ENCODE peak calls at places on chromosome 22, in ten cellular contexts. S is iPS DF 6.9; J is brain microvascular endothelial cell; W is stimulated activated CD4-positive, alpha-beta T cell treated with anti-CD3 and anti-CD28 coated beads, Interleukin-2, amount 100 ng/mL, for 48 hours; P is stimulated activated CD8-positive, alpha-beta memory T cell treated with anti-CD3 and anti-CD28 coated beads, Interleukin-15, amount 100 ng/mL, for 1 hour; D is iris pigment epithelial cell; R is fibroblast of lung; T is CD4-positive, CD25-positive, alpha-beta regulatory T cell; A is fibroblast of the conjunctiva; K is activated CD8-positive, alpha-beta memory T cell treated with anti-CD3 and anti-CD28 coated beads, Interleukin-2, amount 50 U/mL, for 48 hours. E is an unnamed sample.

GRCh38 chr22:26259510-26259909 is 90.2 kb downstream of the SEZ6L start:
- DNase-seq in R (peak), S (peak), K (no peak), J (no peak), A (peak), P (no peak), T (no peak), D (peak), W (no peak), E (no peak)

GRCh38 chr22:49998718-49999062 is 13.9 kb downstream of the IL17REL start:
- DNase-seq in S (no peak), K (peak), T (no peak), W (no peak), R (no peak), J (no peak), P (no peak), D (no peak), A (no peak), E (no peak)

GRCh38 chr22:44191036-44191454 is 10.3 kb downstream of the PARVG start:
- DNase-seq in J (no peak), W (peak), S (no peak), K (peak), A (no peak), P (no peak), T (no peak), D (no peak), R (peak), E (no peak)

GRCh38 chr22:30372915-30373314 is 14.3 kb downstream of the RNF215 start:
- DNase-seq in P (no peak), D (no peak), T (no peak), R (no peak), W (no peak), S (no peak), K (no peak), A (no peak), J (no peak), E (no peak)

GRCh38 chr22:39087881-39088687 is 9.0 kb upstream of the APOBEC3H start:
- DNase-seq in R (no peak), P (no peak), S (no peak), D (no peak), W (no peak), J (no peak), T (no peak), K (no peak), A (no peak), E (no peak)

GRCh38 chr22:49138250-49138790 is 689.4 kb downstream of the BRD1 start:
- DNase-seq in S (no peak), D (no peak), A (no peak), W (no peak), J (no peak), P (no peak), T (no peak), R (no peak), K (no peak), E (no peak)

GRCh38 chr22:35622132-35622913 is 5.2 kb upstream of the MB start:
- DNase-seq in K (no peak), W (no peak), S (no peak), J (no peak), T (no peak), R (no peak), P (no peak), A (no peak), D (no peak), E (no peak)

GRCh38 chr22:30426395-30427353 is 1.1 kb downstream of the MTFP1 start:
- DNase-seq in A (peak), P (peak), K (peak), W (peak), D (peak), S (peak), J (peak), R (peak), T (peak), E (no peak)

GRCh38 chr22:44116755-44117684 is 63.7 kb upstream of the PARVG start:
- DNase-seq in R (no peak), A (no peak), K (no peak), T (no peak), W (no peak), P (no peak), D (no peak), J (no peak), S (no peak), E (no peak)

GRCh38 chr22:21690401-21690801 is 24.6 kb downstream of the PPIL2 start:
- DNase-seq in W (no peak), P (no peak), R (no peak), S (no peak), A (no peak), T (no peak), K (no peak), J (no peak), D (no peak), E (no peak)

GRCh38 chr22:40056163-40056958 is 61.6 kb downstream of the FAM83F start:
- DNase-seq in R (no peak), D (no peak), T (no peak), J (no peak), W (no peak), A (no peak), K (no peak), S (no peak), P (no peak), E (no peak)

GRCh38 chr22:45319319-45319675 is 9.6 kb downstream of the FAM118A start:
- DNase-seq in T (no peak), R (peak), W (no peak), J (peak), S (no peak), A (peak), K (no peak), D (peak), P (no peak), E (peak)

GRCh38 chr22:24969588-24970301 is 17.2 kb downstream of the KIAA1671 start:
- DNase-seq in K (no peak), D (peak), S (no peak), A (no peak), P (no peak), J (peak), T (no peak), R (peak), W (no peak), E (no peak)

GRCh38 chr22:20965104-20965887 is 1.8 kb upstream of the AIFM3 start:
- DNase-seq in R (no peak), S (no peak), P (no peak), D (no peak), W (no peak), T (no peak), J (no peak), K (no peak), A (no peak), E (no peak)

GRCh38 chr22:19766506-19767426 is 6.2 kb downstream of the TBX1 start:
- DNase-seq in P (no peak), D (no peak), J (peak), R (no peak), W (peak), A (no peak), K (peak), T (peak), S (no peak), E (no peak)

GRCh38 chr22:43847376-43848289 is 14.7 kb downstream of the SULT4A1 start:
- DNase-seq in A (no peak), S (no peak), D (no peak), T (no peak), P (no peak), W (no peak), J (no peak), K (no peak), R (no peak), E (no peak)

E was measured in skeletal muscle cell.